ENCODE peak calls at places on chromosomes 13 and 19, in four cellular contexts. W, K, U and R are unnamed samples.

GRCh38 chr19:10206226-10206873 is 11.6 kb upstream of the DNMT1 start:
- DNase-seq in W (no peak), K (no peak), U (peak; percentile 69), R (no peak)

GRCh38 chr19:1923319-1923718 is 17.7 kb upstream of the CSNK1G2 start:
- DNase-seq in W (peak; percentile 91), K (no peak), U (no peak), R (peak; percentile 48)

GRCh38 chr13:79779061-79779460 is 298.1 kb downstream of the NDFIP2 start:
- DNase-seq in K (no peak), U (no peak), W (peak; percentile 18), R (no peak)

GRCh38 chr13:21717817-21718216 is 46.9 kb downstream of the FGF9 start:
- DNase-seq in K (peak; percentile 52), W (no peak), U (no peak), R (no peak)

GRCh38 chr13:108777421-108778420 is 148.3 kb downstream of the MYO16 start:
- DNase-seq in W (no peak), K (no peak), U (peak; percentile 41), R (no peak)

GRCh38 chr19:11540642-11541041 is 2.0 kb downstream of the CNN1 start:
- DNase-seq in K (no peak), W (no peak), U (no peak), R (no peak)

GRCh38 chr13:110307697-110308376 is 753 bp downstream of the COL4A2 start:
- DNase-seq in U (no peak), K (peak; percentile 38), W (no peak), R (no peak)

GRCh38 chr13:41848435-41849255 is 112.3 kb downstream of the VWA8 start:
- DNase-seq in K (no peak), W (no peak), U (peak; percentile 59), R (no peak)

GRCh38 chr13:110254751-110255553 is 52.0 kb downstream of the COL4A1 start:
- DNase-seq in U (no peak), W (no peak), K (no peak), R (no peak)

GRCh38 chr19:14318873-14319272 is 62.4 kb upstream of the ADGRE5 start:
- DNase-seq in W (peak; percentile 34), U (no peak), K (peak; percentile 72), R (peak; percentile 78)

GRCh38 chr19:17752865-17753639 is 1.8 kb downstream of the FCHO1 start:
- DNase-seq in W (no peak), K (no peak), U (no peak), R (no peak)

GRCh38 chr19:32404939-32405430 is 585 bp upstream of the DPY19L3 start:
- DNase-seq in U (peak; percentile 35), K (peak; percentile 42), W (no peak), R (no peak)

GRCh38 chr19:6065685-6066365 is 44.5 kb downstream of the RFX2 start:
- DNase-seq in U (peak; percentile 46), K (peak; percentile 35), W (no peak), R (no peak)

GRCh38 chr19:8209111-8209964 is at the start of gene CERS4:
- DNase-seq in U (no peak), K (peak; percentile 92), W (peak; percentile 81), R (peak; percentile 95)

GRCh38 chr13:105991622-105992254 is 543.7 kb downstream of the EFNB2 start:
- DNase-seq in U (peak; percentile 81), K (no peak), W (no peak), R (no peak)

GRCh38 chr13:42852102-42852501 is 70.7 kb downstream of the FAM216B start:
- DNase-seq in W (no peak), K (no peak), U (no peak), R (no peak)

GRCh38 chr13:37085656-37086055 is 19.8 kb downstream of the CSNK1A1L start:
- DNase-seq in K (no peak), U (peak; percentile 61), W (no peak), R (no peak)

GRCh38 chr19:35169226-35169995 is 14.9 kb downstream of the FXYD5 start:
- DNase-seq in W (no peak), U (no peak), K (no peak), R (no peak)

GRCh38 chr19:10344780-10345179 is 5.4 kb upstream of the ICAM3 start:
- DNase-seq in U (no peak), W (no peak), K (no peak), R (no peak)

GRCh38 chr13:43348397-43348796 is 325.0 kb downstream of the DNAJC15 start:
- DNase-seq in U (peak; percentile 49), K (no peak), W (no peak), R (no peak)

GRCh38 chr19:34838753-34839431 is 65.9 kb upstream of the ZNF599 start:
- DNase-seq in U (no peak), K (peak; percentile 89), W (no peak), R (no peak)

GRCh38 chr13:99174533-99175100 is 26.0 kb upstream of the UBAC2 start:
- DNase-seq in U (peak; percentile 11), W (no peak), K (no peak), R (no peak)

GRCh38 chr13:113405481-113406300 is 41.8 kb upstream of the GRTP1 start:
- DNase-seq in K (no peak), U (no peak), W (no peak), R (no peak)

GRCh38 chr19:38850976-38851621 is 1.3 kb upstream of the HNRNPL start:
- DNase-seq in W (peak; percentile 36), K (peak; percentile 51), U (no peak), R (no peak)

GRCh38 chr19:32017341-32017948 is 328.0 kb upstream of the ZNF507 start:
- DNase-seq in K (no peak), U (peak; percentile 7), W (no peak), R (no peak)

GRCh38 chr13:100976993-100977392 is 302.4 kb upstream of the TMTC4 start:
- DNase-seq in W (no peak), U (no peak), K (no peak), R (no peak)

GRCh38 chr19:5907216-5907615 is 2.5 kb downstream of the VMAC start:
- DNase-seq in U (peak; percentile 19), W (no peak), K (no peak), R (no peak)

GRCh38 chr19:45496349-45496953 is 396 bp downstream of the RTN2 start:
- DNase-seq in W (no peak), K (peak; percentile 84), U (no peak), R (peak; percentile 48)

GRCh38 chr19:55545913-55546495 is 661 bp upstream of the SBK3 start:
- DNase-seq in K (no peak), W (no peak), U (no peak), R (no peak)

GRCh38 chr19:7775761-7776160 is 12.7 kb downstream of the CLEC4M start:
- DNase-seq in K (no peak), U (no peak), W (no peak), R (no peak)

GRCh38 chr13:19982447-19983043 is 24.0 kb downstream of the ZMYM2 start:
- DNase-seq in K (no peak), W (peak; percentile 16), U (no peak), R (no peak)

GRCh38 chr13:30847697-30848307 is 58.3 kb upstream of the MEDAG start:
- DNase-seq in K (no peak), W (peak; percentile 72), U (peak; percentile 100), R (no peak)

GRCh38 chr19:681029-681626 is 4.9 kb downstream of the FSTL3 start:
- DNase-seq in U (no peak), W (peak; percentile 97), K (peak; percentile 96), R (peak; percentile 94)

GRCh38 chr19:54030895-54031586 is 32.7 kb downstream of the VSTM1 start:
- DNase-seq in K (no peak), U (peak; percentile 47), W (no peak), R (no peak)
- TF ChIP-seq CTCF in K (peak; percentile 14), U (peak; percentile 69), W (no peak), R (no peak)

DNA sequence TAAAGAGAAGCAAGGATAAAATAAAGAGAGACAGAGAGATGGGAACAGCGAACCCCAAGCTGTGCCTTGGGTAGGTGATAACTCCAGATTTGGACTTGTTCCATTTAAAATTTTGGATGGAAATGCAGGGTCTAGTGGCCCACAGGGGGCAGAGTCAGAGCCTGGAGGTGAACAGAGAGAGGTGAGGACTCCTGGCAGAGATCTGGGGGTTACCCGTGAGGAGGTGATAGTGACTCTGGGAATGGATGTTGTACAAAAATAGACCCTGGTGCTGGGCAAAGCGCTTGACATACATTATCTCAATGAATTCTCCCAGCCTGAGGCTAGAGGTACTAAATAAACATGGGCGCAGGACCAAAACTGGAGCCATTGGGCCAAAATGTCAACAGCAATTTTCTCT is 14.3 kb upstream of the DHRS12 start:
- DNase-seq in W (no peak), K (no peak), U (no peak), R (no peak)
- TF ChIP-seq CTCF in W (no peak), K (no peak), U (no peak), R (no peak)

DNA sequence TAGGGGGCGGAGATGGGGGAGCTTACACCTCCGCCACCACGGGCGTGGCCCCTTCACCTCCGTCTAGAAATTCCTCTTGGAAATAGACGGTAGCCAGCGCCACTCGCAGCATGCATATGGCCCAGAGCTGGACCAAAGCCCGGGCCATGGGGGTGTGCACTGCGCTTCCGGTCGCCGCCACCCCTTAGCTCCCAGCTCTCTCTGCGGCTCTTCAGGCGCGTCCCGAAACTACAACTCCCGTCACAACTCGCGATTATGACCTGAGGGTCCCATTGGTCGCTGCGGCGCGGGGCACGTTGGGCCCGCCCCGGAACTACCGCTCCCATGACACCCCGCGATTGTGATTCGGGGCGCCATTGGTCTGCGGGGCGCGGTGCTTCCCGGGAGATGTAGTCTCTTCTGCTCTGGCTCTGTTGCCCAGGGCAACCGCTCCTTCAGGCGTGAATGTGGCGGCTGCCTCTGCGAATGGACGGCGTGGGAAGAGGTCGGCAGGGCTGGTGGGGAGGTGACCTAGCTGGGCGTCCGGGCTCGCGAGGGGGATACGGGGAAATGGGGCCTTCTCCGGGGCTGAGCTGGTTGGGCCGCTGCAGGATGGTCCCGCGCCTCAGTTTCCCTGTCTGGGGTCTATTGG is at the start of the genes C19orf44 and CALR3:
- DNase-seq in W (peak; percentile 99), U (peak; percentile 97), K (peak; percentile 98), R (peak; percentile 98)
- TF ChIP-seq CTCF in W (no peak), U (no peak), K (no peak), R (no peak)

GRCh38 chr19:4624733-4625362 is 14.5 kb upstream of the TNFAIP8L1 start:
- DNase-seq in K (peak; percentile 62), W (peak; percentile 35), U (no peak), R (no peak)
- TF ChIP-seq CTCF in K (no peak), W (peak; percentile 9), U (peak; percentile 29), R (peak; percentile 21)

DNA sequence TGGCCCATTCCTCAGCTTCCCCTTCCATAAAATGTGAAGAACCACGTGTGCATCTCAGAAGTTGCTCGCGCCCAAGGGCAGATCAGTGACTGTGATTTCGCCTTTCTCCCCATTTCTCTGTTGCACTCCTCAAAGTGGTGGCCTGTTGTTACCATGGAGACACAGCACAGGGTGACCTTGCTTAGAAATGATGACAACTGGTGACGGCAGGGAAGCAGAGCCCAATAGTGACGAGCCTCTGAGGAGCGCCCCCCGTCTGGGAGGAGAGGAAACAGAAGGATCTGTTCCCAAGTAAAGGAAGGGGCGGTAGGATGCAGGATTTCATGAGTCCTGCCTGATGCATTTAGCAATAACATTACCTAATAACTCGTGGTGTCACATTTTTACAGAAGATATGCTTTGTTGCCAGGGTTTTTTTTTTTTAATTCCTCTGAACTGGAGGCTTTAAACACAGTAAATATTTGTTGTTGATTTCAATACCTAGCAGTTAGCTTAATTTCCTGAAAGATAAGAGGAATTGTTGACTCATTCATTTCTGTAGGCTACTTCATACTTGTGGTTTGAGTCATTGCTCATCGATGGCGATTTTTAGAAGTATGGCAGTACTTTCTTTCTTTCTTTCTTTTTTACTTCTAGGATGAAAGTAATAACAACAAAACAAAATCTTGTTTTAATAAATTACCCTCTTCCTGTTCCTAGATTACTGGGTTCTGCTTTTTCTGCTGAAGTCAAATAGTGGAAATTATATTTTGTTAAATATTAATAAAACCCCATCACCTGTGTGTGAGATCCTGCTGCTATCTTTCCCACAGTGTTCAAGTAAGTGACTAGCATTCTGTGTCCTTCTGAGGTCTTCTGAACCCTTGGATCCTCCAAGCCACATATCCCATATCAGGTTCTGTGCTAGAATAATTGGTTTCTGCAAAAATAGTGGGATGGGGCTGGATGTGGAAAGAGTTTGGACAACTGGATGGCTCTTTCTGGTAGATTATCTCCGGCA is 36.0 kb downstream of the MBNL2 start:
- DNase-seq in U (peak; percentile 88), K (peak; percentile 55), W (peak; percentile 52), R (peak; percentile 62)
- TF ChIP-seq CTCF in U (peak; percentile 23), K (no peak), W (no peak), R (no peak)